ENCODE peak calls at places on chromosomes 1 and 21, in seven cellular contexts. One of them, this sample, is unnamed.

GRCh38 chr1:176531036-176531435 is 68.1 kb downstream of the PAPPA2 start:
- DNase-seq in adrenal gland: no peak
- DNase-seq in small intestine: peak; percentile 2
- DNase-seq in effector memory CD4-positive, alpha-beta T cell: no peak
- DNase-seq in PC-3: no peak
- DNase-seq in CD8-positive, alpha-beta T cell: no peak
- DNase-seq in BE2C: no peak
- DNase-seq in this sample: no peak

GRCh38 chr1:110783292-110783918 is 89.5 kb upstream of the CD53 start:
- DNase-seq in adrenal gland: peak; percentile 24
- DNase-seq in small intestine: peak; percentile 62
- DNase-seq in effector memory CD4-positive, alpha-beta T cell: peak; percentile 28
- DNase-seq in PC-3: peak; percentile 73
- DNase-seq in CD8-positive, alpha-beta T cell: peak; percentile 55
- DNase-seq in BE2C: peak; percentile 45
- DNase-seq in this sample: peak; percentile 27

GRCh38 chr1:245172829-245173228 is 18.0 kb downstream of the KIF26B start:
- DNase-seq in adrenal gland: no peak
- DNase-seq in small intestine: no peak
- DNase-seq in effector memory CD4-positive, alpha-beta T cell: no peak
- DNase-seq in PC-3: no peak
- DNase-seq in CD8-positive, alpha-beta T cell: no peak
- DNase-seq in BE2C: no peak
- DNase-seq in this sample: no peak

GRCh38 chr1:189654906-189655305 is 822.8 kb downstream of the BRINP3 start:
- DNase-seq in adrenal gland: no peak
- DNase-seq in small intestine: no peak
- DNase-seq in effector memory CD4-positive, alpha-beta T cell: no peak
- DNase-seq in PC-3: peak; percentile 38
- DNase-seq in CD8-positive, alpha-beta T cell: no peak
- DNase-seq in BE2C: no peak
- DNase-seq in this sample: no peak

GRCh38 chr1:19044471-19044870 is 88.0 kb upstream of the IFFO2 start:
- DNase-seq in adrenal gland: no peak
- DNase-seq in small intestine: no peak
- DNase-seq in effector memory CD4-positive, alpha-beta T cell: no peak
- DNase-seq in PC-3: no peak
- DNase-seq in CD8-positive, alpha-beta T cell: no peak
- DNase-seq in BE2C: no peak
- DNase-seq in this sample: no peak

GRCh38 chr1:154574715-154575114 is 7.1 kb downstream of the CHRNB2 start:
- DNase-seq in adrenal gland: no peak
- DNase-seq in small intestine: no peak
- DNase-seq in effector memory CD4-positive, alpha-beta T cell: no peak
- DNase-seq in PC-3: peak; percentile 16
- DNase-seq in CD8-positive, alpha-beta T cell: no peak
- DNase-seq in BE2C: peak; percentile 87
- DNase-seq in this sample: no peak

GRCh38 chr1:180912801-180913616 is at the start of gene KIAA1614:
- DNase-seq in adrenal gland: no peak
- DNase-seq in small intestine: no peak
- DNase-seq in effector memory CD4-positive, alpha-beta T cell: no peak
- DNase-seq in PC-3: no peak
- DNase-seq in CD8-positive, alpha-beta T cell: no peak
- DNase-seq in BE2C: no peak
- DNase-seq in this sample: no peak

GRCh38 chr1:61498342-61498741 is 226.6 kb downstream of the TM2D1 start:
- DNase-seq in adrenal gland: peak; percentile 31
- DNase-seq in small intestine: no peak
- DNase-seq in effector memory CD4-positive, alpha-beta T cell: no peak
- DNase-seq in PC-3: no peak
- DNase-seq in CD8-positive, alpha-beta T cell: no peak
- DNase-seq in BE2C: no peak
- DNase-seq in this sample: no peak

GRCh38 chr21:21341041-21341440 is 342.8 kb downstream of the NCAM2 start:
- DNase-seq in adrenal gland: no peak
- DNase-seq in small intestine: no peak
- DNase-seq in effector memory CD4-positive, alpha-beta T cell: no peak
- DNase-seq in PC-3: no peak
- DNase-seq in CD8-positive, alpha-beta T cell: no peak
- DNase-seq in BE2C: no peak
- DNase-seq in this sample: no peak

GRCh38 chr1:159843459-159843858 is 16.8 kb downstream of the SLAMF8 start:
- DNase-seq in adrenal gland: no peak
- DNase-seq in small intestine: no peak
- DNase-seq in effector memory CD4-positive, alpha-beta T cell: no peak
- DNase-seq in PC-3: no peak
- DNase-seq in CD8-positive, alpha-beta T cell: no peak
- DNase-seq in BE2C: no peak
- DNase-seq in this sample: no peak

GRCh38 chr1:229199892-229200291 is 71.0 kb upstream of the RAB4A start:
- DNase-seq in adrenal gland: no peak
- DNase-seq in small intestine: no peak
- DNase-seq in effector memory CD4-positive, alpha-beta T cell: no peak
- DNase-seq in PC-3: peak; percentile 12
- DNase-seq in CD8-positive, alpha-beta T cell: no peak
- DNase-seq in BE2C: no peak
- DNase-seq in this sample: no peak

GRCh38 chr21:39633770-39634181 is 21.0 kb downstream of the B3GALT5 start:
- DNase-seq in adrenal gland: no peak
- DNase-seq in small intestine: peak; percentile 39
- DNase-seq in effector memory CD4-positive, alpha-beta T cell: no peak
- DNase-seq in PC-3: peak; percentile 95
- DNase-seq in CD8-positive, alpha-beta T cell: no peak
- DNase-seq in BE2C: no peak
- DNase-seq in this sample: no peak

GRCh38 chr1:83818916-83819315 is 180.0 kb downstream of the TTLL7 start:
- DNase-seq in adrenal gland: no peak
- DNase-seq in small intestine: peak; percentile 88
- DNase-seq in effector memory CD4-positive, alpha-beta T cell: no peak
- DNase-seq in PC-3: no peak
- DNase-seq in CD8-positive, alpha-beta T cell: no peak
- DNase-seq in BE2C: no peak
- DNase-seq in this sample: no peak

GRCh38 chr1:54627181-54627580 is 3.9 kb upstream of the FAM151A start:
- DNase-seq in adrenal gland: no peak
- DNase-seq in small intestine: no peak
- DNase-seq in effector memory CD4-positive, alpha-beta T cell: no peak
- DNase-seq in PC-3: no peak
- DNase-seq in CD8-positive, alpha-beta T cell: no peak
- DNase-seq in BE2C: no peak
- DNase-seq in this sample: no peak

GRCh38 chr1:104780470-104781078 is 1030.9 kb downstream of the AMY1C start:
- DNase-seq in adrenal gland: peak; percentile 15
- DNase-seq in small intestine: peak; percentile 40
- DNase-seq in effector memory CD4-positive, alpha-beta T cell: no peak
- DNase-seq in PC-3: peak; percentile 64
- DNase-seq in CD8-positive, alpha-beta T cell: no peak
- DNase-seq in BE2C: peak; percentile 30
- DNase-seq in this sample: no peak

GRCh38 chr1:101101362-101101761 is 75.8 kb upstream of the DPH5 start:
- DNase-seq in adrenal gland: no peak
- DNase-seq in small intestine: no peak
- DNase-seq in effector memory CD4-positive, alpha-beta T cell: no peak
- DNase-seq in PC-3: peak; percentile 23
- DNase-seq in CD8-positive, alpha-beta T cell: no peak
- DNase-seq in BE2C: no peak
- DNase-seq in this sample: no peak

GRCh38 chr1:236342403-236343245 is 51.5 kb upstream of the EDARADD start:
- DNase-seq in adrenal gland: no peak
- DNase-seq in small intestine: no peak
- DNase-seq in effector memory CD4-positive, alpha-beta T cell: no peak
- DNase-seq in PC-3: no peak
- DNase-seq in CD8-positive, alpha-beta T cell: no peak
- DNase-seq in BE2C: no peak
- DNase-seq in this sample: no peak

GRCh38 chr1:37038079-37038702 is 3.9 kb upstream of the GRIK3 start:
- DNase-seq in adrenal gland: peak; percentile 25
- DNase-seq in small intestine: peak; percentile 8
- DNase-seq in effector memory CD4-positive, alpha-beta T cell: no peak
- DNase-seq in PC-3: peak; percentile 46
- DNase-seq in CD8-positive, alpha-beta T cell: no peak
- DNase-seq in BE2C: peak; percentile 53
- DNase-seq in this sample: no peak

GRCh38 chr21:35053356-35054096 is 4.4 kb upstream of the RUNX1 start:
- DNase-seq in adrenal gland: no peak
- DNase-seq in small intestine: no peak
- DNase-seq in effector memory CD4-positive, alpha-beta T cell: no peak
- DNase-seq in PC-3: no peak
- DNase-seq in CD8-positive, alpha-beta T cell: no peak
- DNase-seq in BE2C: no peak
- DNase-seq in this sample: no peak

GRCh38 chr1:212119397-212119837 is 83.9 kb downstream of the DTL start:
- DNase-seq in adrenal gland: no peak
- DNase-seq in small intestine: no peak
- DNase-seq in effector memory CD4-positive, alpha-beta T cell: no peak
- DNase-seq in PC-3: no peak
- DNase-seq in CD8-positive, alpha-beta T cell: no peak
- DNase-seq in BE2C: no peak
- DNase-seq in this sample: no peak

GRCh38 chr1:221309711-221310110 is 430.5 kb downstream of the HLX start:
- DNase-seq in adrenal gland: no peak
- DNase-seq in small intestine: no peak
- DNase-seq in effector memory CD4-positive, alpha-beta T cell: no peak
- DNase-seq in PC-3: no peak
- DNase-seq in CD8-positive, alpha-beta T cell: no peak
- DNase-seq in BE2C: no peak
- DNase-seq in this sample: no peak

GRCh38 chr21:43757601-43758000 is 18.5 kb downstream of the CSTB start:
- DNase-seq in adrenal gland: no peak
- DNase-seq in small intestine: no peak
- DNase-seq in effector memory CD4-positive, alpha-beta T cell: no peak
- DNase-seq in PC-3: no peak
- DNase-seq in CD8-positive, alpha-beta T cell: no peak
- DNase-seq in BE2C: no peak
- DNase-seq in this sample: no peak
- H3K4me3 ChIP-seq in adrenal gland: peak overlapping the region; percentile 9
- H3K4me3 ChIP-seq in small intestine: no peak overlapping the region
- H3K4me3 ChIP-seq in effector memory CD4-positive, alpha-beta T cell: no peak overlapping the region
- H3K4me3 ChIP-seq in PC-3: no peak overlapping the region
- H3K4me3 ChIP-seq in CD8-positive, alpha-beta T cell: no peak overlapping the region
- H3K4me3 ChIP-seq in BE2C: no peak overlapping the region
- H3K4me3 ChIP-seq in this sample: no peak overlapping the region

DNA sequence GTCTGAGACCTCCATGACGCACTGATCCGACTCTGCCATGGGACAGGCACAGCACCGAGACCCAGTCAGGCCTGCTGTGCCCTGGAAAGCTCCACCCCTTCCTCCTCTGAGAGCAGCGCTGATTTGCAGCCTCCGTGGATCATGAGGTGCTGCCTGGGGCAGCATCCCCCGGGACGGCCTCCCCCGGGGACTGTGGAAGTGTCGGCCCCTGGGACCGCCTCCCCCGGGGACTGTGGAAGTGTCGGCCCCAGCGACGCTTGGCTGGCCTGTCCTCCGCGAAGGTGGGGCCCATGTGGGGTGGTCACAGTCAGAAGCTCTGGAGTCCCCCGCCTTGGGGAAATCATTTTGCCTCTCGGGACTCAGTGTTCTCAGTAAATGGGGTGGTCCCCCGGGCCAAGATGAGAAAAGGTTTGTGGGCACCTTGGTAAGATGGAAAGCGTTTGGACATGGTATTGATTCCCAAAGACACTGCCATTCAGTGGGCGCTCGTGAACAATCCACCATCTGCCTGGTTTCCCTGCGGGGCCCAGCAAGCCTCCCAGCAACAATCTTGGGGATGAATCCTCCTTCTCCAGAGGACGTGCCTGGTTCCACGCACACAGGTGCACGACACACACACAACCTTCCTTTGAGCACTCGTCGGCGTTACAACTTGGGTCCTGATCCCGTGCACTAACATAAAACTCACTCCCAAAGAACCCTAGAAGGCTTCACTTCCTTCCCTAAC is 3.0 kb downstream of the TFF2 start:
- DNase-seq in adrenal gland: no peak
- DNase-seq in small intestine: no peak
- DNase-seq in effector memory CD4-positive, alpha-beta T cell: no peak
- DNase-seq in PC-3: no peak
- DNase-seq in CD8-positive, alpha-beta T cell: no peak
- DNase-seq in BE2C: no peak
- DNase-seq in this sample: no peak
- H3K4me1 ChIP-seq in adrenal gland: no peaks in the 10 kb centered on the region
- H3K4me1 ChIP-seq in small intestine: no peaks in the 10 kb centered on the region
- H3K4me1 ChIP-seq in effector memory CD4-positive, alpha-beta T cell: no peaks in the 10 kb centered on the region
- H3K4me1 ChIP-seq in PC-3: peaks cover 25% of the 10 kb centered on the region
- H3K4me1 ChIP-seq in CD8-positive, alpha-beta T cell: no peaks in the 10 kb centered on the region
- H3K4me1 ChIP-seq in BE2C: no peaks in the 10 kb centered on the region
- H3K4me1 ChIP-seq in this sample: no peaks in the 10 kb centered on the region

GRCh38 chr1:175127565-175127964 is 59.9 kb downstream of the TNN start:
- DNase-seq in adrenal gland: no peak
- DNase-seq in small intestine: no peak
- DNase-seq in effector memory CD4-positive, alpha-beta T cell: no peak
- DNase-seq in PC-3: no peak
- DNase-seq in CD8-positive, alpha-beta T cell: no peak
- DNase-seq in BE2C: no peak
- DNase-seq in this sample: no peak

GRCh38 chr1:175126347-175126746 is 58.7 kb downstream of the TNN start:
- DNase-seq in adrenal gland: no peak
- DNase-seq in small intestine: no peak
- DNase-seq in effector memory CD4-positive, alpha-beta T cell: no peak
- DNase-seq in PC-3: no peak
- DNase-seq in CD8-positive, alpha-beta T cell: no peak
- DNase-seq in BE2C: no peak
- DNase-seq in this sample: no peak

GRCh38 chr1:175128523-175128922 is 60.9 kb downstream of the TNN start:
- DNase-seq in adrenal gland: no peak
- DNase-seq in small intestine: no peak
- DNase-seq in effector memory CD4-positive, alpha-beta T cell: no peak
- DNase-seq in PC-3: no peak
- DNase-seq in CD8-positive, alpha-beta T cell: no peak
- DNase-seq in BE2C: no peak
- DNase-seq in this sample: no peak

GRCh38 chr1:175129182-175129581 is 61.5 kb downstream of the TNN start:
- DNase-seq in adrenal gland: no peak
- DNase-seq in small intestine: no peak
- DNase-seq in effector memory CD4-positive, alpha-beta T cell: no peak
- DNase-seq in PC-3: peak; percentile 39
- DNase-seq in CD8-positive, alpha-beta T cell: no peak
- DNase-seq in BE2C: no peak
- DNase-seq in this sample: no peak

GRCh38 chr1:175124842-175125241 is 57.2 kb downstream of the TNN start:
- DNase-seq in adrenal gland: no peak
- DNase-seq in small intestine: no peak
- DNase-seq in effector memory CD4-positive, alpha-beta T cell: no peak
- DNase-seq in PC-3: no peak
- DNase-seq in CD8-positive, alpha-beta T cell: no peak
- DNase-seq in BE2C: no peak
- DNase-seq in this sample: no peak
- H3K4me3 ChIP-seq in adrenal gland: no peak overlapping the region
- H3K4me3 ChIP-seq in small intestine: no peak overlapping the region
- H3K4me3 ChIP-seq in effector memory CD4-positive, alpha-beta T cell: no peak overlapping the region
- H3K4me3 ChIP-seq in PC-3: no peak overlapping the region
- H3K4me3 ChIP-seq in CD8-positive, alpha-beta T cell: no peak overlapping the region
- H3K4me3 ChIP-seq in BE2C: no peak overlapping the region
- H3K4me3 ChIP-seq in this sample: no peak overlapping the region

DNA sequence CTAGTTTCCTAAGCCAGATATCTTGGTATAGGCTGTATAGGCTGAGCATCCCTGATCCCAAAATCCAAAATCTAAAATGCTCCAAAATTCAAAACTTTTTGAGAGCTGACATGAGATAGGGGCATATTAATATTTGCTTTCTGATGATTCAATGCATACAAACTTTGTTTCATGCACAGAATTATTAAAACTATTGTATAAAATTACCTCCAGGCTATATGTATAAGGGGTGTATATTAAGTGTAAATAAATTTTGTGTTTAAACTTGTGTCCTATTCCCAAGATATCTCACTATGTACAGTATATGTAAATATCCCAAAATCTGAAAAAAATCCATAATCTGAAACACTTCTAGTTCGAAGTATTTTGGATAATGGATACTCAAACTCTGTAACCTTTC is 2.6 kb downstream of the WDR64 start:
- DNase-seq in adrenal gland: no peak
- DNase-seq in small intestine: no peak
- DNase-seq in effector memory CD4-positive, alpha-beta T cell: no peak
- DNase-seq in PC-3: peak; percentile 71
- DNase-seq in CD8-positive, alpha-beta T cell: no peak
- DNase-seq in BE2C: no peak
- DNase-seq in this sample: no peak
- H3K4me1 ChIP-seq in adrenal gland: peaks cover 9% of the 10 kb centered on the region
- H3K4me1 ChIP-seq in small intestine: no peaks in the 10 kb centered on the region
- H3K4me1 ChIP-seq in effector memory CD4-positive, alpha-beta T cell: no peaks in the 10 kb centered on the region
- H3K4me1 ChIP-seq in PC-3: peaks cover 36% of the 10 kb centered on the region
- H3K4me1 ChIP-seq in CD8-positive, alpha-beta T cell: no peaks in the 10 kb centered on the region
- H3K4me1 ChIP-seq in BE2C: no peaks in the 10 kb centered on the region
- H3K4me1 ChIP-seq in this sample: no peaks in the 10 kb centered on the region